ENCODE peak calls at places on chromosomes 7 and 10, in six cellular contexts. R, N, Q, P, E and F are unnamed samples.

GRCh38 chr10:24897326-24897926 is 55.0 kb downstream of the PRTFDC1 start:
- DNase-seq in R (no peak), N (no peak), Q (peak), P (no peak), E (no peak), F (peak)

GRCh38 chr7:155951554-155952158 is 139.4 kb upstream of the SHH start:
- DNase-seq in R (no peak), N (no peak), Q (no peak), P (no peak), E (no peak), F (peak)

GRCh38 chr10:79331709-79332108 is 15.6 kb upstream of the PPIF start:
- DNase-seq in R (no peak), N (no peak), Q (peak), P (no peak), E (peak), F (no peak)

GRCh38 chr10:88226027-88226690 is 357.0 kb downstream of the RNLS start:
- DNase-seq in R (no peak), N (no peak), Q (no peak), P (no peak), E (no peak), F (no peak)

GRCh38 chr7:130430841-130431713 is 9.7 kb downstream of the CEP41 start:
- DNase-seq in R (no peak), N (no peak), Q (no peak), P (no peak), E (no peak), F (no peak)

GRCh38 chr10:121783782-121784372 is 144.0 kb downstream of the ATE1 start:
- DNase-seq in R (no peak), N (no peak), Q (no peak), P (no peak), E (no peak), F (no peak)

GRCh38 chr7:157493776-157494175 is 157.0 kb downstream of the DNAJB6 start:
- DNase-seq in R (no peak), N (no peak), Q (no peak), P (no peak), E (no peak), F (no peak)

GRCh38 chr7:119733480-119733879 is 539.5 kb upstream of the KCND2 start:
- DNase-seq in R (no peak), N (no peak), Q (no peak), P (no peak), E (no peak), F (no peak)

GRCh38 chr10:126001579-126001978 is 105.2 kb downstream of the FANK1 start:
- DNase-seq in R (no peak), N (no peak), Q (no peak), P (no peak), E (no peak), F (no peak)

GRCh38 chr10:101834341-101834740 is 9.3 kb downstream of the KCNIP2 start:
- DNase-seq in R (no peak), N (no peak), Q (peak), P (no peak), E (no peak), F (no peak)

GRCh38 chr10:85790155-85790789 is 576.3 kb downstream of the GRID1 start:
- DNase-seq in R (no peak), N (no peak), Q (no peak), P (no peak), E (no peak), F (no peak)

GRCh38 chr7:44045226-44046014 is 918 bp downstream of the DBNL start:
- DNase-seq in R (no peak), N (no peak), Q (peak), P (no peak), E (no peak), F (no peak)

GRCh38 chr7:39493929-39494328 is 72.3 kb upstream of the YAE1 start:
- DNase-seq in R (no peak), N (no peak), Q (no peak), P (no peak), E (no peak), F (no peak)

GRCh38 chr10:70234668-70235447 is 1.6 kb upstream of the PPA1 start:
- DNase-seq in R (no peak), N (no peak), Q (peak), P (no peak), E (no peak), F (no peak)

GRCh38 chr7:17302575-17303142 is 4.2 kb downstream of the AHR start:
- DNase-seq in R (peak), N (no peak), Q (no peak), P (no peak), E (peak), F (no peak)

GRCh38 chr10:69801094-69801433 is 642 bp upstream of the COL13A1 start:
- DNase-seq in R (peak), N (peak), Q (peak), P (no peak), E (no peak), F (peak)

GRCh38 chr7:17320102-17320497 is 21.6 kb downstream of the AHR start:
- DNase-seq in R (no peak), N (no peak), Q (no peak), P (no peak), E (no peak), F (no peak)

GRCh38 chr10:101940916-101941315 is 97.3 kb upstream of the KCNIP2 start:
- DNase-seq in R (no peak), N (no peak), Q (no peak), P (no peak), E (no peak), F (no peak)

GRCh38 chr10:72337039-72337629 is 17.6 kb downstream of the DNAJB12 start:
- DNase-seq in R (peak), N (peak), Q (peak), P (no peak), E (no peak), F (peak)

GRCh38 chr7:94540428-94540827 is 30.8 kb downstream of the CASD1 start:
- DNase-seq in R (no peak), N (no peak), Q (no peak), P (no peak), E (no peak), F (no peak)

GRCh38 chr10:107437921-107438320 is 273.4 kb upstream of the SORCS1 start:
- DNase-seq in R (no peak), N (no peak), Q (no peak), P (no peak), E (no peak), F (no peak)

GRCh38 chr10:16570731-16571130 is 49.1 kb upstream of the C1QL3 start:
- DNase-seq in R (no peak), N (no peak), Q (no peak), P (no peak), E (peak), F (no peak)

GRCh38 chr7:5594616-5595544 is 171.2 kb upstream of the TNRC18 start:
- DNase-seq in R (peak), N (peak), Q (peak), P (no peak), E (no peak), F (no peak)
- TF ChIP-seq CREB1 in R (no peak), N (no peak), Q (no peak), P (no peak), E (no peak), F (no peak)

GRCh38 chr7:36348256-36348655 is 41.4 kb upstream of the ANLN start:
- DNase-seq in R (no peak), N (no peak), Q (no peak), P (no peak), E (no peak), F (no peak)

GRCh38 chr7:36346260-36346831 is 43.3 kb upstream of the ANLN start:
- DNase-seq in R (no peak), N (no peak), Q (no peak), P (no peak), E (no peak), F (no peak)

GRCh38 chr7:36344618-36345017 is 45.0 kb upstream of the ANLN start:
- DNase-seq in R (no peak), N (no peak), Q (no peak), P (no peak), E (no peak), F (no peak)

GRCh38 chr7:36349626-36350025 is 40.0 kb upstream of the ANLN start:
- DNase-seq in R (no peak), N (no peak), Q (no peak), P (no peak), E (no peak), F (no peak)

DNA sequence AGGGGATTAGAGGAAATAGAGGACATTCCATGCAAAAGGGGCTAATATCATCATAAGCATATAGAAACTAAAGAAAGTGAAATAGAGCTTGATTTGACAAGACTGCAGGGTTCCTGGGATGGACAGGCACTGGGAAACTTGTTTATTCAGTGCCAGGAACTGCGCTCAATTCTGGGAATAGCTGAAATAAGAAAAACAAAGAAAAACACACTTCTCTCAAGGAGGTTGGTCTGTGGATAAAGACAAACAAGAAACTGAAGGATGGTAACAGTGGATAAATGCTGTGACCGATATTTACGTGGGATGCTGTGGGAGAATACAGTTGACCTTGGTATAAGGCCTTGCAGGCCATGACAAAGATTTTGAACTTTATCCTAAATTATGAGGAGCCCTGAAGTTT is 40.9 kb upstream of the ANLN start:
- DNase-seq in R (no peak), N (no peak), Q (no peak), P (no peak), E (no peak), F (no peak)
- TF ChIP-seq CREB1 in R (no peak), N (no peak), Q (no peak), P (no peak), E (no peak), F (no peak)

DNA sequence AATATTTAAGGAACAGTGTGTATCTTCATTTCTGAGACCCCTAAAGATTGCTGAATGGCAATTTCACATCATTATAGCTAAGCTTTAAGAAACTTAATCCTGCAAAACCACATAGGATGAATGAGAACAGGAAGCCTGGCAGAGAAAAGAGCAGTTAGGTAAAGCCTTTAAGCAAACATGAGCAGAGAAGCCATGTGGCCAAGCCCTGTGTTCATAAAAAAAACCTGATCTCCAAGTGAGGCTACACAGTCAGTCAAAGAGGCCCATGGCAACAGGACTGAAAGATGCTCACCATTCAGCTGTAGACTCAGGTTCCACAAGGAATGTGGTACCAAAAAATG is 9.3 kb downstream of the LIPA start:
- DNase-seq in R (no peak), N (no peak), Q (no peak), P (no peak), E (no peak), F (peak)
- TF ChIP-seq CREB1 in R (no peak), N (no peak), Q (no peak), P (no peak), E (no peak), F (no peak)

GRCh38 chr10:132211246-132211645 is 24.5 kb downstream of the DPYSL4 start:
- DNase-seq in R (no peak), N (no peak), Q (no peak), P (no peak), E (no peak), F (no peak)
- TF ChIP-seq CREB1 in R (no peak), N (no peak), Q (no peak), P (no peak), E (no peak), F (no peak)

GRCh38 chr10:129766611-129767550 is 197.2 kb downstream of the EBF3 start:
- DNase-seq in R (no peak), N (peak), Q (no peak), P (no peak), E (no peak), F (no peak)
- TF ChIP-seq CREB1 in R (no peak), N (no peak), Q (no peak), P (no peak), E (no peak), F (no peak)